ENCODE peak calls at places on chromosome 9, in eight cellular contexts. J is IMR-90; L is pancreas; X is A549; U is AG04449; A is Peyer's patch; T is effector memory CD4-positive, alpha-beta T cell; W is mucosa of descending colon. I is an unnamed sample.

GRCh38 chr9:105385372-105385985 is 62.4 kb upstream of the FSD1L start:
- DNase-seq in X (no peak), J (no peak), T (no peak), U (no peak), A (peak; percentile 75), L (no peak), W (peak; percentile 33), I (no peak)

GRCh38 chr9:70902705-70903131 is 218.7 kb downstream of the TRPM3 start:
- DNase-seq in J (peak; percentile 96), W (no peak), A (no peak), T (no peak), X (peak; percentile 31), L (no peak), U (peak; percentile 99), I (peak; percentile 98)

GRCh38 chr9:69153707-69154521 is 20.2 kb upstream of the TJP2 start:
- DNase-seq in L (no peak), A (no peak), X (no peak), W (no peak), U (no peak), J (no peak), T (no peak), I (peak; percentile 22)

GRCh38 chr9:38089387-38090165 is 20.5 kb upstream of the SHB start:
- DNase-seq in W (no peak), A (no peak), L (no peak), T (no peak), J (no peak), U (no peak), X (no peak), I (no peak)

GRCh38 chr9:33184947-33185346 is 17.8 kb upstream of the B4GALT1 start:
- DNase-seq in T (no peak), W (peak; percentile 38), J (no peak), U (no peak), A (no peak), X (peak; percentile 42), L (no peak), I (peak; percentile 46)

GRCh38 chr9:15509931-15510788 is 610 bp downstream of the PSIP1 start:
- DNase-seq in T (peak; percentile 53), A (peak; percentile 62), J (no peak), W (peak; percentile 35), L (no peak), U (no peak), X (peak; percentile 20), I (no peak)

GRCh38 chr9:96171749-96172148 is 130.2 kb downstream of the HSD17B3 start:
- DNase-seq in U (no peak), T (no peak), X (no peak), A (no peak), L (no peak), J (no peak), W (peak; percentile 40), I (no peak)

GRCh38 chr9:128399851-128400250 is 20.8 kb upstream of the CERCAM start:
- DNase-seq in U (no peak), J (no peak), A (no peak), T (no peak), X (no peak), W (no peak), L (no peak), I (no peak)

GRCh38 chr9:92506184-92506857 is 24.0 kb upstream of the ASPN start:
- DNase-seq in X (peak; percentile 61), J (peak; percentile 95), A (no peak), W (no peak), U (peak; percentile 90), T (no peak), L (no peak), I (peak; percentile 98)

GRCh38 chr9:121720992-121721350 is 69.5 kb downstream of the DAB2IP start:
- DNase-seq in T (no peak), U (no peak), L (no peak), A (no peak), W (peak; percentile 34), J (no peak), X (no peak), I (no peak)

GRCh38 chr9:69476797-69477196 is 151.8 kb downstream of the ENTREP1 start:
- DNase-seq in W (no peak), L (no peak), J (no peak), T (no peak), U (no peak), A (no peak), X (peak; percentile 19), I (no peak)

GRCh38 chr9:74645007-74645639 is 148.0 kb downstream of the RORB start:
- DNase-seq in X (peak; percentile 24), J (no peak), T (no peak), A (no peak), W (peak; percentile 21), U (no peak), L (no peak), I (peak; percentile 8)

GRCh38 chr9:27124151-27124550 is 15.1 kb downstream of the TEK start:
- DNase-seq in L (no peak), W (no peak), A (no peak), J (peak; percentile 80), X (no peak), U (no peak), T (no peak), I (no peak)

GRCh38 chr9:33813712-33814641 is 3.0 kb upstream of the UBE2R2 start:
- DNase-seq in W (peak; percentile 35), L (no peak), A (peak; percentile 65), J (peak; percentile 90), T (no peak), U (no peak), X (peak; percentile 60), I (peak; percentile 76)

GRCh38 chr9:37954581-37954981 is 50.7 kb upstream of the SLC25A51 start:
- DNase-seq in X (no peak), T (no peak), W (no peak), A (no peak), L (no peak), J (no peak), U (no peak), I (no peak)

GRCh38 chr9:37564931-37565330 is 11.2 kb downstream of the FBXO10 start:
- DNase-seq in X (no peak), A (no peak), J (no peak), W (no peak), U (no peak), L (no peak), T (no peak), I (no peak)

GRCh38 chr9:112061152-112061740 is 113.9 kb downstream of the SUSD1 start:
- DNase-seq in W (peak; percentile 67), X (peak; percentile 80), J (peak; percentile 99), A (peak; percentile 82), T (no peak), L (no peak), U (peak; percentile 91), I (peak; percentile 96)

GRCh38 chr9:71285191-71285656 is 163.8 kb upstream of the TRPM3 start:
- DNase-seq in L (peak; percentile 51), U (peak; percentile 29), J (peak; percentile 54), W (peak; percentile 78), T (no peak), X (peak; percentile 68), A (peak; percentile 54), I (peak; percentile 79)

GRCh38 chr9:97852001-97852398 is 1.0 kb upstream of the FOXE1 start:
- DNase-seq in W (no peak), U (no peak), X (no peak), A (no peak), T (no peak), L (no peak), J (no peak), I (no peak)

GRCh38 chr9:93567271-93567959 is 9.0 kb upstream of the PHF2 start:
- DNase-seq in A (peak; percentile 46), J (no peak), W (no peak), U (no peak), T (no peak), L (peak; percentile 41), X (no peak), I (no peak)

GRCh38 chr9:130825051-130825651 is 9.9 kb upstream of the ABL1 start:
- DNase-seq in U (no peak), L (no peak), A (no peak), W (peak; percentile 43), J (peak; percentile 84), T (no peak), X (no peak), I (no peak)

GRCh38 chr9:79123419-79123818 is 448.3 kb upstream of the TLE4 start:
- DNase-seq in A (no peak), U (no peak), J (peak; percentile 48), L (no peak), T (no peak), X (no peak), W (no peak), I (no peak)

GRCh38 chr9:77541600-77541999 is 106.5 kb downstream of the GNA14 start:
- DNase-seq in X (no peak), L (no peak), U (no peak), T (no peak), W (no peak), J (no peak), A (no peak), I (no peak)

GRCh38 chr9:76377791-76378190 is 16.4 kb downstream of the RFK start:
- DNase-seq in W (no peak), T (no peak), X (no peak), A (no peak), J (no peak), U (no peak), L (no peak), I (no peak)

GRCh38 chr9:86082870-86083269 is 16.5 kb downstream of the GOLM1 start:
- DNase-seq in U (no peak), T (no peak), A (no peak), J (no peak), L (no peak), W (no peak), X (no peak), I (no peak)

GRCh38 chr9:134833294-134833880 is 47.2 kb upstream of the FCN2 start:
- DNase-seq in J (no peak), T (no peak), A (no peak), X (no peak), U (no peak), W (no peak), L (no peak), I (no peak)

GRCh38 chr9:95816716-95817115 is 58.8 kb upstream of the ERCC6L2 start:
- DNase-seq in A (no peak), T (no peak), W (no peak), U (no peak), J (no peak), L (no peak), X (peak; percentile 8), I (no peak)

GRCh38 chr9:109793921-109794320 is 13.9 kb downstream of the PALM2AKAP2 start:
- DNase-seq in T (no peak), U (no peak), X (no peak), L (no peak), A (no peak), J (no peak), W (no peak), I (no peak)
- H3K4me3 ChIP-seq in T (no peak overlapping the region), U (no peak overlapping the region), X (no peak overlapping the region), L (no peak overlapping the region), A (no peak overlapping the region), J (no peak overlapping the region), W (no peak overlapping the region), I (no peak overlapping the region)

GRCh38 chr9:123657921-123658320 is 272.0 kb downstream of the DENND1A start:
- DNase-seq in A (no peak), U (no peak), W (no peak), T (no peak), J (no peak), X (no peak), L (no peak), I (no peak)
- H3K4me3 ChIP-seq in A (no peak overlapping the region), U (no peak overlapping the region), W (no peak overlapping the region), T (no peak overlapping the region), J (no peak overlapping the region), X (no peak overlapping the region), L (no peak overlapping the region), I (no peak overlapping the region)

GRCh38 chr9:8857330-8858249 is 1058.0 kb upstream of the DMAC1 start:
- DNase-seq in U (no peak), W (peak; percentile 73), L (peak; percentile 29), J (no peak), A (peak; percentile 76), T (no peak), X (no peak), I (peak; percentile 87)
- H3K4me3 ChIP-seq in U (peak overlapping the region; percentile 46), W (peak overlapping the region; percentile 57), L (peak overlapping the region; percentile 29), J (peak overlapping the region; percentile 38), A (peak overlapping the region; percentile 76), T (peak overlapping the region; percentile 10), X (peak overlapping the region; percentile 50), I (peak overlapping the region; percentile 70)

GRCh38 chr9:89519393-89519805 is 21.5 kb upstream of the SEMA4D start:
- DNase-seq in X (peak; percentile 23), L (peak; percentile 78), A (no peak), J (peak; percentile 42), W (no peak), T (no peak), U (no peak), I (no peak)
- H3K4me3 ChIP-seq in X (no peak overlapping the region), L (no peak overlapping the region), A (no peak overlapping the region), J (no peak overlapping the region), W (no peak overlapping the region), T (no peak overlapping the region), U (no peak overlapping the region), I (no peak overlapping the region)

I was measured in foreskin fibroblast.